ENCODE peak calls at places on chromosomes 12 and 14, in ten cellular contexts. C is breast epithelium, L is glutamatergic neuron, Z is astrocyte of the cerebellum, O is Calu3, E is epithelial cell of esophagus, H is HFFc6, R is thoracic aorta, Y is transverse colon, X is uterus. D is an unnamed sample.

GRCh38 chr12:123131879-123132402 is 18.9 kb downstream of the PITPNM2 start:
- DNase-seq in C (peak), H (no peak), Y (peak), O (no peak), R (no peak), Z (no peak), L (no peak), X (no peak), E (no peak), D (peak)

GRCh38 chr12:15701721-15702156 is 87.4 kb downstream of the EPS8 start:
- DNase-seq in O (no peak), Y (no peak), L (no peak), Z (peak), C (no peak), E (peak), X (no peak), R (no peak), H (peak), D (no peak)

GRCh38 chr12:51482808-51483532 is 58.3 kb downstream of the SLC4A8 start:
- DNase-seq in L (no peak), O (no peak), E (no peak), Y (no peak), H (no peak), R (no peak), C (no peak), Z (no peak), X (no peak), D (peak)

GRCh38 chr12:69851976-69852375 is 26.9 kb downstream of the MYRFL start:
- DNase-seq in L (no peak), Z (peak), H (no peak), E (no peak), R (no peak), X (no peak), C (no peak), Y (no peak), O (no peak), D (no peak)

GRCh38 chr12:61781021-61781581 is 479.1 kb upstream of the USP15 start:
- DNase-seq in Z (no peak), H (no peak), L (no peak), X (no peak), O (no peak), C (no peak), Y (no peak), E (no peak), R (no peak), D (no peak)

GRCh38 chr12:26026713-26027112 is 68.2 kb downstream of the RASSF8 start:
- DNase-seq in O (no peak), Z (no peak), L (no peak), Y (no peak), E (no peak), R (no peak), H (no peak), C (no peak), X (no peak), D (no peak)

GRCh38 chr12:67766370-67766769 is 117.8 kb downstream of the DYRK2 start:
- DNase-seq in X (no peak), C (no peak), H (peak), L (no peak), Z (no peak), E (peak), Y (no peak), O (peak), R (no peak), D (no peak)

GRCh38 chr12:93778306-93778705 is 101.1 kb downstream of the CRADD start:
- DNase-seq in Z (no peak), H (peak), R (peak), O (no peak), Y (no peak), C (no peak), L (no peak), X (peak), E (peak), D (no peak)

GRCh38 chr12:70646850-70647249 is 9.6 kb upstream of the PTPRB start:
- DNase-seq in Z (no peak), C (no peak), E (peak), L (no peak), O (no peak), X (no peak), H (peak), R (no peak), Y (no peak), D (no peak)

GRCh38 chr14:37376944-37377609 is 179.3 kb downstream of the MIPOL1 start:
- DNase-seq in E (no peak), X (no peak), Z (no peak), C (no peak), H (no peak), Y (no peak), L (no peak), R (no peak), O (no peak), D (no peak)

GRCh38 chr12:52278931-52279682 is 4.7 kb downstream of the KRT86 start:
- DNase-seq in H (peak), X (peak), O (peak), Y (peak), L (peak), Z (no peak), C (peak), R (no peak), E (peak), D (peak)

GRCh38 chr12:93039062-93039461 is 110.0 kb upstream of the EEA1 start:
- DNase-seq in C (no peak), R (no peak), X (no peak), H (no peak), O (no peak), Y (no peak), L (no peak), E (peak), Z (no peak), D (no peak)

GRCh38 chr12:116028619-116029018 is 248.9 kb downstream of the MED13L start:
- DNase-seq in C (no peak), L (no peak), Y (no peak), X (no peak), Z (no peak), R (no peak), E (no peak), H (no peak), O (no peak), D (no peak)

GRCh38 chr12:89082354-89082753 is 269.9 kb downstream of the DUSP6 start:
- DNase-seq in Y (no peak), C (no peak), E (peak), R (no peak), Z (no peak), X (no peak), L (no peak), O (no peak), H (no peak), D (no peak)

GRCh38 chr12:77031745-77032144 is 33.6 kb downstream of the E2F7 start:
- DNase-seq in Z (no peak), H (no peak), E (peak), X (no peak), C (no peak), Y (no peak), L (no peak), R (no peak), O (no peak), D (peak)

GRCh38 chr14:76305474-76305826 is 70.5 kb upstream of the ESRRB start:
- DNase-seq in H (no peak), R (no peak), L (no peak), C (no peak), X (no peak), O (no peak), Y (no peak), Z (no peak), E (no peak), D (no peak)

GRCh38 chr12:129753596-129753995 is 150.2 kb downstream of the TMEM132D start:
- DNase-seq in R (no peak), X (no peak), Y (no peak), O (no peak), E (no peak), Z (peak), C (no peak), L (no peak), H (no peak), D (no peak)

GRCh38 chr12:81270385-81270784 is 192.5 kb downstream of the ACSS3 start:
- DNase-seq in H (no peak), R (no peak), E (no peak), L (no peak), C (no peak), Y (no peak), Z (no peak), X (no peak), O (no peak), D (no peak)

GRCh38 chr12:108468149-108468968 is 46.7 kb upstream of the FICD start:
- DNase-seq in H (peak), C (no peak), O (peak), X (no peak), Z (peak), Y (no peak), R (no peak), E (peak), L (no peak), D (no peak)

GRCh38 chr14:91354979-91355685 is 62.5 kb downstream of the CCDC88C start:
- DNase-seq in Z (no peak), H (no peak), R (no peak), O (no peak), X (no peak), E (no peak), C (no peak), Y (peak), L (peak), D (peak)

GRCh38 chr12:121454921-121455320 is 55.0 kb downstream of the RNF34 start:
- DNase-seq in C (no peak), X (no peak), O (no peak), L (no peak), H (no peak), Y (no peak), E (no peak), R (no peak), Z (no peak), D (no peak)

GRCh38 chr14:93137864-93138263 is 22.1 kb upstream of the ITPK1 start:
- DNase-seq in C (no peak), Z (no peak), Y (peak), R (no peak), H (no peak), L (peak), O (peak), X (peak), E (peak), D (no peak)

GRCh38 chr12:75533239-75533638 is 21.8 kb upstream of the KRR1 start:
- DNase-seq in H (no peak), L (no peak), O (no peak), Z (no peak), R (no peak), C (no peak), X (no peak), E (no peak), Y (no peak), D (no peak)

GRCh38 chr14:63840981-63841380 is 11.8 kb upstream of the SYNE2 start:
- DNase-seq in O (no peak), Y (peak), L (no peak), Z (no peak), H (no peak), X (no peak), C (no peak), E (peak), R (no peak), D (peak)

GRCh38 chr12:24535334-24536019 is 413.4 kb downstream of the BCAT1 start:
- DNase-seq in E (no peak), Z (no peak), O (no peak), H (no peak), Y (no peak), C (no peak), R (no peak), X (no peak), L (no peak), D (no peak)

GRCh38 chr14:94367896-94368590 is 20.4 kb downstream of the SERPINA1 start:
- DNase-seq in R (no peak), Z (no peak), C (no peak), Y (no peak), E (no peak), X (no peak), O (no peak), L (no peak), H (no peak), D (no peak)

GRCh38 chr12:4270016-4270669 is 3.4 kb upstream of the CCND2 start:
- DNase-seq in C (no peak), X (no peak), H (no peak), E (peak), Y (peak), L (no peak), Z (no peak), R (no peak), O (no peak), D (peak)

GRCh38 chr14:69154779-69155178 is 1.9 kb upstream of the DCAF5 start:
- DNase-seq in R (peak), E (peak), C (no peak), H (no peak), X (no peak), O (no peak), Y (no peak), Z (no peak), L (no peak), D (no peak)
- TF ChIP-seq CTCF in R (no peak), E (peak), C (no peak), H (no peak), X (no peak), O (no peak), Y (no peak), Z (peak), L (no peak), D (no peak)

GRCh38 chr14:21192875-21193535 is 37.1 kb upstream of the OR5AU1 start:
- DNase-seq in R (no peak), H (no peak), O (no peak), L (no peak), C (no peak), X (no peak), E (no peak), Z (no peak), Y (no peak), D (no peak)

GRCh38 chr14:21191809-21192446 is 36.1 kb upstream of the OR5AU1 start:
- DNase-seq in C (no peak), O (peak), Z (no peak), Y (peak), H (peak), R (no peak), E (peak), X (peak), L (peak), D (peak)

GRCh38 chr14:21194597-21194996 is 38.7 kb upstream of the OR5AU1 start:
- DNase-seq in H (no peak), R (no peak), Z (no peak), X (no peak), L (no peak), Y (no peak), C (no peak), E (no peak), O (no peak), D (no peak)

GRCh38 chr14:21191261-21191808 is 35.5 kb upstream of the OR5AU1 start:
- DNase-seq in C (no peak), Y (no peak), R (no peak), Z (no peak), X (no peak), E (no peak), O (no peak), L (no peak), H (no peak), D (no peak)

DNA sequence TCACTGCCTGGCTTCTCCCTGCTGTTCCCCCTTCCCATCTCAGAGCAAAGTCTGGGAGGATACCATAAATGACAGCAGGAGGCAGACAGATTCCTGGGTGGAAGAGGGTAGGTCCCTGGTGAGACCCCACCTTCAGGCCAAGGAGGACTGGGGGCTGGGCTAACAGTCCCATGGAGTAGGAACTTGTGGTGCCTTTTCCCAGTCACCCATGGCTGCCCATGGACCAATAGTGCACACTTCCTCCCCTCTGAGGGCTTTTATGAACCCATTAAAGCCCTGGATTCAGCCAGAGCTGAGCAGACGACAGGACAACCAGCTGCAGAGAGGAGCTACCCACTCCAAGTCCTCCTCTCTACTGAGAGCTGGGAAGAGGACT is 36.6 kb upstream of the OR5AU1 start:
- DNase-seq in R (no peak), Z (no peak), O (no peak), X (no peak), H (no peak), Y (no peak), E (no peak), C (no peak), L (no peak), D (no peak)
- TF ChIP-seq CTCF in R (no peak), Z (no peak), O (no peak), X (no peak), H (no peak), Y (no peak), E (no peak), C (no peak), L (no peak), D (no peak)

GRCh38 chr12:12985817-12986408 is 14.2 kb downstream of the HEBP1 start:
- DNase-seq in R (no peak), Z (no peak), Y (peak), C (no peak), L (peak), H (peak), X (no peak), E (peak), O (peak), D (peak)
- TF ChIP-seq CTCF in R (peak), Z (peak), Y (peak), C (no peak), L (peak), H (peak), X (peak), E (peak), O (peak), D (peak)

DNA sequence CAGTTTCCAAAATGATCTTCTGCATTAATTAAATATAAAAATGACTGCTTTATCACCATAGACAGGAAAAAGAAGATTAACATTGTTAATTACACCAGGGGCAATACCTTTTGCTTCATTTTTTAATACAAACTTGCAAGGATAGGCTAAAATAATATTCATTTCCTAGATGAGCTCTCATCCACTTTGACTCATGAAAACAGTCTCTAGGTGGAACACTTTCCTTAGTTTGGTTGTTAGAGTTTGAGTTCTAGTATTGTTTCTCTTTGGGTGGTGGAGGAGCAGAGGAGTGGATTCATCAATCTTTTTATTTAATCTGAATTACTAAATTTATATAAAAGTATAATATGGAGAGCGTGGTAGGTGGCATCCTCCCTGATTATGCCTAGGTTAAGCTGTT is 251.0 kb downstream of the PDZRN4 start:
- DNase-seq in H (no peak), R (no peak), Z (no peak), X (no peak), Y (no peak), C (no peak), L (no peak), E (no peak), O (no peak), D (no peak)
- TF ChIP-seq CTCF in H (no peak), R (no peak), Z (no peak), X (no peak), Y (no peak), C (no peak), L (no peak), E (no peak), O (no peak), D (no peak)

GRCh38 chr14:50342211-50343080 is 30.3 kb downstream of the DMAC2L start:
- DNase-seq in Y (peak), Z (peak), O (no peak), E (peak), L (peak), C (peak), H (peak), R (no peak), X (peak), D (peak)
- TF ChIP-seq CTCF in Y (peak), Z (peak), O (no peak), E (peak), L (no peak), C (no peak), H (peak), R (no peak), X (peak), D (peak)

GRCh38 chr12:14394317-14395058 is 29.0 kb downstream of the ATF7IP start:
- DNase-seq in E (peak), C (no peak), X (no peak), R (no peak), Z (peak), L (no peak), O (peak), H (peak), Y (no peak), D (peak)
- TF ChIP-seq CTCF in E (peak), C (no peak), X (peak), R (peak), Z (no peak), L (peak), O (no peak), H (peak), Y (peak), D (no peak)

GRCh38 chr12:32302218-32302826 is 97.0 kb upstream of the FGD4 start:
- DNase-seq in H (peak), Y (peak), X (no peak), O (peak), Z (no peak), E (peak), L (no peak), R (no peak), C (no peak), D (peak)
- TF ChIP-seq CTCF in H (peak), Y (no peak), X (peak), O (no peak), Z (peak), E (peak), L (peak), R (no peak), C (no peak), D (peak)

D was measured in activated CD8-positive, alpha-beta T cell treated with anti-CD3 and anti-CD28 coated beads for 36 hours.